ENCODE peak calls at places on chromosomes 12 and 14, in four cellular contexts. L is A673, T is GM20000, E is epithelial cell of esophagus. X is an unnamed sample.
A peak's percentile ranks its signal among the peaks of the same experiment; 100 is the strongest.

GRCh38 chr14:37903561-37904191 is 304.0 kb upstream of the SSTR1 start:
- DNase-seq in L (peak; percentile 77), T (peak; percentile 26), E (peak; percentile 49), X (no peak)

GRCh38 chr14:69592923-69593677 is 18.3 kb upstream of the SUSD6 start:
- DNase-seq in L (peak; percentile 94), T (no peak), E (peak; percentile 42), X (no peak)

GRCh38 chr14:64196668-64197411 is 97.3 kb downstream of the ESR2 start:
- DNase-seq in L (no peak), T (peak; percentile 32), E (no peak), X (peak; percentile 39)

GRCh38 chr12:26689281-26689841 is 143.6 kb downstream of the ITPR2 start:
- DNase-seq in L (no peak), T (no peak), E (peak; percentile 17), X (no peak)

GRCh38 chr12:65100140-65100539 is 21.0 kb downstream of the WIF1 start:
- DNase-seq in L (peak; percentile 17), T (no peak), E (peak; percentile 31), X (no peak)

GRCh38 chr12:53973093-53974042 is at the start of gene HOXC11:
- DNase-seq in L (peak; percentile 52), T (no peak), E (no peak), X (no peak)

GRCh38 chr14:96162265-96162664 is 42.4 kb upstream of the BDKRB2 start:
- DNase-seq in L (no peak), T (no peak), E (no peak), X (no peak)

GRCh38 chr14:53190938-53191337 is 37.8 kb upstream of the DDHD1 start:
- DNase-seq in L (no peak), T (peak; percentile 29), E (peak; percentile 53), X (peak; percentile 30)

X was measured in GM06990.